ENCODE peak calls at places on chromosomes 2 and 18, in six cellular contexts. One of them, this sample, is unnamed.

GRCh38 chr2:75432761-75433361 is 127.9 kb downstream of the EVA1A start:
- DNase-seq in SK-N-SH: no peak
- DNase-seq in HCT116: no peak
- DNase-seq in HepG2: no peak
- DNase-seq in K562: no peak
- DNase-seq in endothelial cell of umbilical vein: no peak
- DNase-seq in this sample: no peak

GRCh38 chr2:120736202-120736954 is 710 bp downstream of the GLI2 start:
- DNase-seq in SK-N-SH: peak; percentile 72
- DNase-seq in HCT116: no peak
- DNase-seq in HepG2: no peak
- DNase-seq in K562: no peak
- DNase-seq in endothelial cell of umbilical vein: peak; percentile 26
- DNase-seq in this sample: peak; percentile 33

GRCh38 chr2:145332210-145332609 is 812.3 kb upstream of the ZEB2 start:
- DNase-seq in SK-N-SH: no peak
- DNase-seq in HCT116: no peak
- DNase-seq in HepG2: no peak
- DNase-seq in K562: no peak
- DNase-seq in endothelial cell of umbilical vein: no peak
- DNase-seq in this sample: no peak

GRCh38 chr2:145123606-145124005 is 603.7 kb upstream of the ZEB2 start:
- DNase-seq in SK-N-SH: peak; percentile 24
- DNase-seq in HCT116: no peak
- DNase-seq in HepG2: no peak
- DNase-seq in K562: no peak
- DNase-seq in endothelial cell of umbilical vein: no peak
- DNase-seq in this sample: no peak

GRCh38 chr2:168025487-168026203 is 221.8 kb downstream of the STK39 start:
- DNase-seq in SK-N-SH: no peak
- DNase-seq in HCT116: no peak
- DNase-seq in HepG2: no peak
- DNase-seq in K562: no peak
- DNase-seq in endothelial cell of umbilical vein: no peak
- DNase-seq in this sample: no peak

GRCh38 chr2:218679119-218679518 is 7.2 kb downstream of the STK36 start:
- DNase-seq in SK-N-SH: no peak
- DNase-seq in HCT116: no peak
- DNase-seq in HepG2: no peak
- DNase-seq in K562: peak; percentile 25
- DNase-seq in endothelial cell of umbilical vein: peak; percentile 8
- DNase-seq in this sample: no peak

GRCh38 chr2:1546023-1546591 is 132.8 kb downstream of the TPO start:
- DNase-seq in SK-N-SH: peak; percentile 88
- DNase-seq in HCT116: peak; percentile 23
- DNase-seq in HepG2: peak; percentile 28
- DNase-seq in K562: peak; percentile 59
- DNase-seq in endothelial cell of umbilical vein: peak; percentile 25
- DNase-seq in this sample: peak; percentile 62

GRCh38 chr2:156537147-156537546 is 101.0 kb downstream of the GPD2 start:
- DNase-seq in SK-N-SH: no peak
- DNase-seq in HCT116: no peak
- DNase-seq in HepG2: no peak
- DNase-seq in K562: no peak
- DNase-seq in endothelial cell of umbilical vein: no peak
- DNase-seq in this sample: no peak

GRCh38 chr2:22999951-23000350 is 385.0 kb upstream of the KLHL29 start:
- DNase-seq in SK-N-SH: no peak
- DNase-seq in HCT116: no peak
- DNase-seq in HepG2: no peak
- DNase-seq in K562: no peak
- DNase-seq in endothelial cell of umbilical vein: no peak
- DNase-seq in this sample: no peak

GRCh38 chr2:140178224-140178623 is 1398.0 kb upstream of the NXPH2 start:
- DNase-seq in SK-N-SH: no peak
- DNase-seq in HCT116: no peak
- DNase-seq in HepG2: no peak
- DNase-seq in K562: no peak
- DNase-seq in endothelial cell of umbilical vein: no peak
- DNase-seq in this sample: no peak

GRCh38 chr2:232478571-232479340 is 8.9 kb downstream of the ECEL1 start:
- DNase-seq in SK-N-SH: no peak
- DNase-seq in HCT116: no peak
- DNase-seq in HepG2: no peak
- DNase-seq in K562: no peak
- DNase-seq in endothelial cell of umbilical vein: no peak
- DNase-seq in this sample: no peak

GRCh38 chr2:10057231-10058107 is 14.1 kb downstream of the KLF11 start:
- DNase-seq in SK-N-SH: peak; percentile 58
- DNase-seq in HCT116: no peak
- DNase-seq in HepG2: peak; percentile 51
- DNase-seq in K562: peak; percentile 91
- DNase-seq in endothelial cell of umbilical vein: peak; percentile 31
- DNase-seq in this sample: no peak

GRCh38 chr2:236205867-236206645 is 37.9 kb upstream of the GBX2 start:
- DNase-seq in SK-N-SH: no peak
- DNase-seq in HCT116: no peak
- DNase-seq in HepG2: no peak
- DNase-seq in K562: no peak
- DNase-seq in endothelial cell of umbilical vein: peak; percentile 60
- DNase-seq in this sample: no peak

GRCh38 chr18:59547691-59548182 is 149.5 kb downstream of the CCBE1 start:
- DNase-seq in SK-N-SH: no peak
- DNase-seq in HCT116: no peak
- DNase-seq in HepG2: no peak
- DNase-seq in K562: peak; percentile 10
- DNase-seq in endothelial cell of umbilical vein: no peak
- DNase-seq in this sample: no peak

GRCh38 chr2:215615829-215616226 is 180.0 kb upstream of the FN1 start:
- DNase-seq in SK-N-SH: no peak
- DNase-seq in HCT116: no peak
- DNase-seq in HepG2: no peak
- DNase-seq in K562: no peak
- DNase-seq in endothelial cell of umbilical vein: no peak
- DNase-seq in this sample: no peak

GRCh38 chr2:12007282-12007681 is 260.9 kb downstream of the LPIN1 start:
- DNase-seq in SK-N-SH: no peak
- DNase-seq in HCT116: no peak
- DNase-seq in HepG2: no peak
- DNase-seq in K562: no peak
- DNase-seq in endothelial cell of umbilical vein: no peak
- DNase-seq in this sample: no peak

GRCh38 chr2:175309799-175310198 is 128.3 kb upstream of the ATP5MC3 start:
- DNase-seq in SK-N-SH: peak; percentile 54
- DNase-seq in HCT116: peak; percentile 16
- DNase-seq in HepG2: peak; percentile 27
- DNase-seq in K562: peak; percentile 35
- DNase-seq in endothelial cell of umbilical vein: peak; percentile 11
- DNase-seq in this sample: peak; percentile 53

GRCh38 chr2:191894681-191895147 is 47.8 kb upstream of the CAVIN2 start:
- DNase-seq in SK-N-SH: no peak
- DNase-seq in HCT116: peak; percentile 31
- DNase-seq in HepG2: no peak
- DNase-seq in K562: no peak
- DNase-seq in endothelial cell of umbilical vein: peak; percentile 61
- DNase-seq in this sample: peak; percentile 27

GRCh38 chr2:54212456-54212855 is 43.6 kb downstream of the TSPYL6 start:
- DNase-seq in SK-N-SH: no peak
- DNase-seq in HCT116: no peak
- DNase-seq in HepG2: peak; percentile 71
- DNase-seq in K562: no peak
- DNase-seq in endothelial cell of umbilical vein: no peak
- DNase-seq in this sample: no peak

GRCh38 chr2:54206596-54206995 is 49.4 kb downstream of the TSPYL6 start:
- DNase-seq in SK-N-SH: peak; percentile 48
- DNase-seq in HCT116: peak; percentile 37
- DNase-seq in HepG2: peak; percentile 50
- DNase-seq in K562: peak; percentile 22
- DNase-seq in endothelial cell of umbilical vein: peak; percentile 58
- DNase-seq in this sample: peak; percentile 45

GRCh38 chr2:54207666-54208195 is 48.3 kb downstream of the TSPYL6 start:
- DNase-seq in SK-N-SH: peak; percentile 26
- DNase-seq in HCT116: no peak
- DNase-seq in HepG2: peak; percentile 99
- DNase-seq in K562: no peak
- DNase-seq in endothelial cell of umbilical vein: peak; percentile 59
- DNase-seq in this sample: no peak

GRCh38 chr2:54208364-54209240 is 47.4 kb downstream of the TSPYL6 start:
- DNase-seq in SK-N-SH: peak; percentile 29
- DNase-seq in HCT116: no peak
- DNase-seq in HepG2: peak; percentile 29
- DNase-seq in K562: no peak
- DNase-seq in endothelial cell of umbilical vein: peak; percentile 29
- DNase-seq in this sample: no peak

DNA sequence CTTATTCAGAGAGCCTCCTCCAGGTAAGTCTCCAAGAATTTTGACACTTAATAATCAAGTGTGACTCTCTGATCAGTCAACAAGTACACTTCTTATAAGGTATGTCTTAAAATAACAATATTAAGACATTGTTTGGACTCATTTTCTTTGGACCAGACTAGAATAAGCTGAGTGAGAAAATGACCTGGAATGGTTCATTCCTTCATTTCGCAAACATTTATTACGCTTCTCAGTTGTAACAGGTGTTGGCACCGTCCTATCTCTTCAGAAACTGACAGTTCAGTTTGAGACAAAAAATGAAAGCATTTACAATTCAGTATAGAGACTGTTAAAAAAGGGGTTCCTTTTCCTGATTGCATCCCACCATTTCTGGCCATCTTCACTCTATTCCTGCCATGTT is 46.6 kb downstream of the TSPYL6 start:
- DNase-seq in SK-N-SH: no peak
- DNase-seq in HCT116: no peak
- DNase-seq in HepG2: no peak
- DNase-seq in K562: no peak
- DNase-seq in endothelial cell of umbilical vein: no peak
- DNase-seq in this sample: no peak
- H3K4me2 ChIP-seq in SK-N-SH: no peak overlapping the region
- H3K4me2 ChIP-seq in HCT116: no peak overlapping the region
- H3K4me2 ChIP-seq in HepG2: no peak overlapping the region
- H3K4me2 ChIP-seq in K562: no peak overlapping the region
- H3K4me2 ChIP-seq in endothelial cell of umbilical vein: no peak overlapping the region
- H3K4me2 ChIP-seq in this sample: no peak overlapping the region

DNA sequence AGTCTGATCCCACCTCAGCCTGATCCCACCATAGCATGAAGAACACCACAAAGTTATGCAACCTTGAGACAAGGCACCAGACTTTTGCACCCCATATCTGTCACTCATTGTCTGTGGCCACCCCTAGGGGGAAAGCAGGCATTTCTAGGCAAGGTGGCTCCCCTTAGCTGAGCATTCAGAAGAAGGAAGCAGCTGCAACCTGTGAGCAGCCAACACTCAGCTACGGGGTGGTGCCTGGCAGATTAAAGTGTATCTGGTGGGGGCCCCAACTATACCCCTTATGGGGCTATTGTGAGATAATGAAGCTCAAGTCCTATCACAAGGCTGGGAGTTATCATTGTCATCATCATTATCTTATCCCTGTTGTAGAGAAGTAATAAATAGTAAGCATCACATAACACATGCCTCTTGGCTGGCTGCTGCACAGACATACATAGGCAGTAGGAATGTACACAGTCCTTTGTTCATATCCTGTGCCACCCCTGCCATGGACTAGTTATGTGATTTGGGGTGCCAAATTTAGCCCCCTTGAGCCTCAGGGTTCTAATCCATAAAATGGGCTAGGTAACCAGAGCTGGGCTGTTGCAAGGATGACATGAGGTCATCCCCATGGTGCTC is 20.6 kb upstream of the TMEM163 start:
- DNase-seq in SK-N-SH: no peak
- DNase-seq in HCT116: no peak
- DNase-seq in HepG2: no peak
- DNase-seq in K562: no peak
- DNase-seq in endothelial cell of umbilical vein: no peak
- DNase-seq in this sample: no peak
- TF ChIP-seq MAX in SK-N-SH: no peak
- TF ChIP-seq MAX in HCT116: no peak
- TF ChIP-seq MAX in HepG2: no peak
- TF ChIP-seq MAX in K562: no peak
- TF ChIP-seq MAX in endothelial cell of umbilical vein: no peak
- TF ChIP-seq MAX in this sample: no peak

GRCh38 chr18:32566960-32567359 is 96.3 kb upstream of the GAREM1 start:
- DNase-seq in SK-N-SH: no peak
- DNase-seq in HCT116: no peak
- DNase-seq in HepG2: no peak
- DNase-seq in K562: no peak
- DNase-seq in endothelial cell of umbilical vein: no peak
- DNase-seq in this sample: no peak
- H3K4me2 ChIP-seq in SK-N-SH: no peak overlapping the region
- H3K4me2 ChIP-seq in HCT116: no peak overlapping the region
- H3K4me2 ChIP-seq in HepG2: no peak overlapping the region
- H3K4me2 ChIP-seq in K562: no peak overlapping the region
- H3K4me2 ChIP-seq in endothelial cell of umbilical vein: no peak overlapping the region
- H3K4me2 ChIP-seq in this sample: no peak overlapping the region

GRCh38 chr18:75530548-75531211 is 103.2 kb upstream of the SMIM21 start:
- DNase-seq in SK-N-SH: no peak
- DNase-seq in HCT116: no peak
- DNase-seq in HepG2: no peak
- DNase-seq in K562: no peak
- DNase-seq in endothelial cell of umbilical vein: no peak
- DNase-seq in this sample: no peak
- TF ChIP-seq MAX in SK-N-SH: no peak
- TF ChIP-seq MAX in HCT116: no peak
- TF ChIP-seq MAX in HepG2: no peak
- TF ChIP-seq MAX in K562: no peak
- TF ChIP-seq MAX in endothelial cell of umbilical vein: no peak
- TF ChIP-seq MAX in this sample: no peak

GRCh38 chr2:127733816-127734537 is 32.7 kb downstream of the SFT2D3 start:
- DNase-seq in SK-N-SH: no peak
- DNase-seq in HCT116: no peak
- DNase-seq in HepG2: no peak
- DNase-seq in K562: no peak
- DNase-seq in endothelial cell of umbilical vein: no peak
- DNase-seq in this sample: no peak

GRCh38 chr2:127735537-127736399 is 34.5 kb downstream of the SFT2D3 start:
- DNase-seq in SK-N-SH: no peak
- DNase-seq in HCT116: no peak
- DNase-seq in HepG2: peak; percentile 37
- DNase-seq in K562: no peak
- DNase-seq in endothelial cell of umbilical vein: no peak
- DNase-seq in this sample: peak; percentile 25

GRCh38 chr2:127733113-127733815 is 32.0 kb downstream of the SFT2D3 start:
- DNase-seq in SK-N-SH: no peak
- DNase-seq in HCT116: no peak
- DNase-seq in HepG2: no peak
- DNase-seq in K562: no peak
- DNase-seq in endothelial cell of umbilical vein: no peak
- DNase-seq in this sample: no peak

GRCh38 chr2:127737892-127738291 is 36.6 kb downstream of the SFT2D3 start:
- DNase-seq in SK-N-SH: no peak
- DNase-seq in HCT116: no peak
- DNase-seq in HepG2: no peak
- DNase-seq in K562: no peak
- DNase-seq in endothelial cell of umbilical vein: no peak
- DNase-seq in this sample: no peak

DNA sequence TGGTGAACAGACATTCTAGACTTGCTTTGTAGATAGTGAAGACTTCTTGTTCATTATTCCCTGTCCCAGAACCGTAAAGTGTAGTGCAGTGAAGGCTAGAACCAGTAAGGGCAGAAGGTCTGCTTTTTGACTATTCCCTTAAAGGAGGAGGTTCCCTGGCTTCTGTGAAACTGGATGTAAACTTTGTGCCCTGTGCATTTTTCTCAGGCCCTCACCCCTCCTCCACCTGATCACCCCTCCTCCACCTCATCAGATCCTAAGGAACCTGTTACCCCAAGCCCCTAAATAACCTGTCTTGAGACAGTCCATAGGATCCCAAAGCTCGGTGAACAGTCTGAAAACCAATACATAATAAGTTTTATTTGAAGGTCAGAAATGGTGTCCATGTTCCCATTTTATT is 33.7 kb downstream of the SFT2D3 start:
- DNase-seq in SK-N-SH: no peak
- DNase-seq in HCT116: no peak
- DNase-seq in HepG2: no peak
- DNase-seq in K562: no peak
- DNase-seq in endothelial cell of umbilical vein: no peak
- DNase-seq in this sample: peak; percentile 4
- H3K4me2 ChIP-seq in SK-N-SH: no peak overlapping the region
- H3K4me2 ChIP-seq in HCT116: no peak overlapping the region
- H3K4me2 ChIP-seq in HepG2: peak overlapping the region; percentile 44
- H3K4me2 ChIP-seq in K562: no peak overlapping the region
- H3K4me2 ChIP-seq in endothelial cell of umbilical vein: no peak overlapping the region
- H3K4me2 ChIP-seq in this sample: peak overlapping the region; percentile 80